ENCODE peak calls at places on chromosomes 1 and 21, in five cellular contexts. One of them, this sample, is unnamed.

GRCh38 chr1:211515090-211516023 is 23.4 kb upstream of the RD3 start:
- DNase-seq in psoas muscle: peak; percentile 84
- DNase-seq in body of pancreas: peak; percentile 96
- DNase-seq in ovary: peak; percentile 55
- DNase-seq in uterus: peak; percentile 53
- DNase-seq in this sample: peak; percentile 93

GRCh38 chr1:167881786-167882185 is 32.1 kb downstream of the ADCY10 start:
- DNase-seq in psoas muscle: no peak
- DNase-seq in body of pancreas: no peak
- DNase-seq in ovary: no peak
- DNase-seq in uterus: no peak
- DNase-seq in this sample: no peak

GRCh38 chr1:172453607-172454006 is 9.7 kb upstream of the PIGC start:
- DNase-seq in psoas muscle: no peak
- DNase-seq in body of pancreas: no peak
- DNase-seq in ovary: no peak
- DNase-seq in uterus: no peak
- DNase-seq in this sample: no peak

GRCh38 chr1:21143752-21144151 is 32.9 kb downstream of the EIF4G3 start:
- DNase-seq in psoas muscle: no peak
- DNase-seq in body of pancreas: no peak
- DNase-seq in ovary: no peak
- DNase-seq in uterus: no peak
- DNase-seq in this sample: no peak

GRCh38 chr1:207998691-207999090 is 87.8 kb upstream of the CD34 start:
- DNase-seq in psoas muscle: no peak
- DNase-seq in body of pancreas: no peak
- DNase-seq in ovary: no peak
- DNase-seq in uterus: no peak
- DNase-seq in this sample: peak; percentile 65

GRCh38 chr1:171460018-171460585 is 25.2 kb upstream of the PRRC2C start:
- DNase-seq in psoas muscle: no peak
- DNase-seq in body of pancreas: no peak
- DNase-seq in ovary: no peak
- DNase-seq in uterus: no peak
- DNase-seq in this sample: no peak

GRCh38 chr1:18882511-18882910 is 19.8 kb downstream of the ALDH4A1 start:
- DNase-seq in psoas muscle: no peak
- DNase-seq in body of pancreas: no peak
- DNase-seq in ovary: no peak
- DNase-seq in uterus: no peak
- DNase-seq in this sample: no peak

GRCh38 chr21:16291296-16291695 is 561.5 kb downstream of the USP25 start:
- DNase-seq in psoas muscle: no peak
- DNase-seq in body of pancreas: no peak
- DNase-seq in ovary: no peak
- DNase-seq in uterus: no peak
- DNase-seq in this sample: no peak

GRCh38 chr21:36661511-36662309 is 37.2 kb upstream of the SIM2 start:
- DNase-seq in psoas muscle: no peak
- DNase-seq in body of pancreas: no peak
- DNase-seq in ovary: no peak
- DNase-seq in uterus: no peak
- DNase-seq in this sample: peak; percentile 82

GRCh38 chr1:245255783-245256182 is 101.0 kb downstream of the KIF26B start:
- DNase-seq in psoas muscle: no peak
- DNase-seq in body of pancreas: no peak
- DNase-seq in ovary: no peak
- DNase-seq in uterus: no peak
- DNase-seq in this sample: no peak

GRCh38 chr1:117852846-117853555 is 76.4 kb downstream of the GDAP2 start:
- DNase-seq in psoas muscle: no peak
- DNase-seq in body of pancreas: no peak
- DNase-seq in ovary: no peak
- DNase-seq in uterus: no peak
- DNase-seq in this sample: no peak

GRCh38 chr1:229572286-229572685 is 13.8 kb upstream of the ABCB10 start:
- DNase-seq in psoas muscle: no peak
- DNase-seq in body of pancreas: no peak
- DNase-seq in ovary: no peak
- DNase-seq in uterus: no peak
- DNase-seq in this sample: no peak

GRCh38 chr1:80582980-80583379 is 1217.8 kb upstream of the ADGRL2 start:
- DNase-seq in psoas muscle: no peak
- DNase-seq in body of pancreas: no peak
- DNase-seq in ovary: no peak
- DNase-seq in uterus: no peak
- DNase-seq in this sample: no peak

GRCh38 chr1:165883056-165883455 is 55.6 kb downstream of the UCK2 start:
- DNase-seq in psoas muscle: no peak
- DNase-seq in body of pancreas: no peak
- DNase-seq in ovary: no peak
- DNase-seq in uterus: no peak
- DNase-seq in this sample: no peak

GRCh38 chr1:108877324-108877812 is 583 bp downstream of the GPSM2 start:
- DNase-seq in psoas muscle: no peak
- DNase-seq in body of pancreas: no peak
- DNase-seq in ovary: no peak
- DNase-seq in uterus: peak; percentile 22
- DNase-seq in this sample: no peak

DNA sequence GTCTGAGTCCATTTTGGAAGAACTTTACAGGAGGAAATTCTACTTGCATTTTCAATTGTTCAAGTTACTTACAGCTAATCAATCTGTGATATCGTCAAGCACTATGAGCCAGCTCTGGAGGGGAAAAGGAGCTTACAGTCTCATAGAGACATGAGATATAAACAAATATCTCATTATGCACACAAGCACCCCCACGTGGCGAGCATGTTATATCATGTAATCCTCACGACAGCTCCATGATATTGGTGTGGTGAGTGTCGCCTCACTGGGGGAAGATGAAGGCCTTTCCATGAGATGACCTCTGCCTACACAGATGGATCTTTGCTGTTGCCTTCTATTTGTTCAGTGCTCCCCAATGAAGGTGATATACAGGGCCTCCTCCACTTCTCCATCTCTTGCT is 34.6 kb downstream of the TNR start:
- DNase-seq in psoas muscle: no peak
- DNase-seq in body of pancreas: no peak
- DNase-seq in ovary: no peak
- DNase-seq in uterus: no peak
- DNase-seq in this sample: no peak
- H3K4me3 ChIP-seq in psoas muscle: no peak overlapping the region
- H3K4me3 ChIP-seq in body of pancreas: no peak overlapping the region
- H3K4me3 ChIP-seq in ovary: no peak overlapping the region
- H3K4me3 ChIP-seq in uterus: no peak overlapping the region
- H3K4me3 ChIP-seq in this sample: no peak overlapping the region

GRCh38 chr1:232579958-232580705 is 49.8 kb downstream of the SIPA1L2 start:
- DNase-seq in psoas muscle: no peak
- DNase-seq in body of pancreas: no peak
- DNase-seq in ovary: no peak
- DNase-seq in uterus: no peak
- DNase-seq in this sample: no peak
- H3K4me1 ChIP-seq in psoas muscle: peaks cover 3% of the 10 kb centered on the region
- H3K4me1 ChIP-seq in body of pancreas: no peaks in the 10 kb centered on the region
- H3K4me1 ChIP-seq in ovary: peaks cover 2% of the 10 kb centered on the region
- H3K4me1 ChIP-seq in uterus: no peaks in the 10 kb centered on the region
- H3K4me1 ChIP-seq in this sample: peaks cover 24% of the 10 kb centered on the region

GRCh38 chr1:78081980-78082860 is 36.5 kb downstream of the GIPC2 start:
- DNase-seq in psoas muscle: no peak
- DNase-seq in body of pancreas: no peak
- DNase-seq in ovary: no peak
- DNase-seq in uterus: no peak
- DNase-seq in this sample: no peak
- H3K4me3 ChIP-seq in psoas muscle: no peak overlapping the region
- H3K4me3 ChIP-seq in body of pancreas: no peak overlapping the region
- H3K4me3 ChIP-seq in ovary: no peak overlapping the region
- H3K4me3 ChIP-seq in uterus: no peak overlapping the region
- H3K4me3 ChIP-seq in this sample: no peak overlapping the region

GRCh38 chr1:202283379-202283844 is 58.3 kb downstream of the UBE2T start:
- DNase-seq in psoas muscle: no peak
- DNase-seq in body of pancreas: no peak
- DNase-seq in ovary: no peak
- DNase-seq in uterus: no peak
- DNase-seq in this sample: no peak

GRCh38 chr1:202285908-202286307 is 55.8 kb downstream of the UBE2T start:
- DNase-seq in psoas muscle: no peak
- DNase-seq in body of pancreas: no peak
- DNase-seq in ovary: no peak
- DNase-seq in uterus: no peak
- DNase-seq in this sample: no peak

GRCh38 chr1:202282596-202283283 is 59.0 kb downstream of the UBE2T start:
- DNase-seq in psoas muscle: no peak
- DNase-seq in body of pancreas: no peak
- DNase-seq in ovary: no peak
- DNase-seq in uterus: no peak
- DNase-seq in this sample: no peak

GRCh38 chr1:202282017-202282335 is 59.8 kb downstream of the UBE2T start:
- DNase-seq in psoas muscle: no peak
- DNase-seq in body of pancreas: no peak
- DNase-seq in ovary: no peak
- DNase-seq in uterus: no peak
- DNase-seq in this sample: no peak

GRCh38 chr1:202283991-202284390 is 57.7 kb downstream of the UBE2T start:
- DNase-seq in psoas muscle: no peak
- DNase-seq in body of pancreas: no peak
- DNase-seq in ovary: no peak
- DNase-seq in uterus: no peak
- DNase-seq in this sample: no peak
- H3K4me1 ChIP-seq in psoas muscle: peaks cover 14% of the 10 kb centered on the region
- H3K4me1 ChIP-seq in body of pancreas: peaks cover 11% of the 10 kb centered on the region
- H3K4me1 ChIP-seq in ovary: peaks cover 3% of the 10 kb centered on the region
- H3K4me1 ChIP-seq in uterus: no peaks in the 10 kb centered on the region
- H3K4me1 ChIP-seq in this sample: no peaks in the 10 kb centered on the region

DNA sequence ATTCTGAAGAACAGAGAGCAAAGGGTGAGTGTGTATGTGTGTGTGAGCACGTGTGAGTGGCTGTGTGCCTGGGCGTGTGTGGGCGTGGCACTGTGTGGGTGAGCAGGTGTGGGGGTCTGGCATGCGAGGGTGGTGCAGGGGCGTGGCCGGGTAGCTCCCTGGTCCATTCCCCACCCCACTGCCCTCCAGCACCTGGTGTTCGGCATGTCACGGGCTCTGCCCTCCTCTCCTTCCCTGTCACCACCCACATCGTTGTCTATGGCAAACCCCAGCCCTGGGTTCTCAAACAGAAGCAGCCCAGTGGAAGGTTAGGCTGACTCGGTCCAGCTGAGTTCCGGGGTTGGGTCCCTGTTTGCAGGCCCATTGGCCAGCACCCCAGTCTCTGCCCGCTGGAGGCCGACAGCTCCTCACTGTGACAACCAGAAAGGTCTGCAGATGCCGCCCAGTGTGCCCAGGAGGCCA is 39.8 kb downstream of the UBE2G2 start:
- DNase-seq in psoas muscle: no peak
- DNase-seq in body of pancreas: no peak
- DNase-seq in ovary: no peak
- DNase-seq in uterus: no peak
- DNase-seq in this sample: no peak
- H3K4me3 ChIP-seq in psoas muscle: no peak overlapping the region
- H3K4me3 ChIP-seq in body of pancreas: no peak overlapping the region
- H3K4me3 ChIP-seq in ovary: no peak overlapping the region
- H3K4me3 ChIP-seq in uterus: no peak overlapping the region
- H3K4me3 ChIP-seq in this sample: no peak overlapping the region

GRCh38 chr21:26148834-26149354 is 21.7 kb downstream of the APP start:
- DNase-seq in psoas muscle: no peak
- DNase-seq in body of pancreas: no peak
- DNase-seq in ovary: no peak
- DNase-seq in uterus: no peak
- DNase-seq in this sample: no peak
- H3K4me1 ChIP-seq in psoas muscle: peaks cover 7% of the 10 kb centered on the region
- H3K4me1 ChIP-seq in body of pancreas: peaks cover 30% of the 10 kb centered on the region
- H3K4me1 ChIP-seq in ovary: peaks cover 6% of the 10 kb centered on the region
- H3K4me1 ChIP-seq in uterus: peaks cover 2% of the 10 kb centered on the region
- H3K4me1 ChIP-seq in this sample: peaks cover 16% of the 10 kb centered on the region

DNA sequence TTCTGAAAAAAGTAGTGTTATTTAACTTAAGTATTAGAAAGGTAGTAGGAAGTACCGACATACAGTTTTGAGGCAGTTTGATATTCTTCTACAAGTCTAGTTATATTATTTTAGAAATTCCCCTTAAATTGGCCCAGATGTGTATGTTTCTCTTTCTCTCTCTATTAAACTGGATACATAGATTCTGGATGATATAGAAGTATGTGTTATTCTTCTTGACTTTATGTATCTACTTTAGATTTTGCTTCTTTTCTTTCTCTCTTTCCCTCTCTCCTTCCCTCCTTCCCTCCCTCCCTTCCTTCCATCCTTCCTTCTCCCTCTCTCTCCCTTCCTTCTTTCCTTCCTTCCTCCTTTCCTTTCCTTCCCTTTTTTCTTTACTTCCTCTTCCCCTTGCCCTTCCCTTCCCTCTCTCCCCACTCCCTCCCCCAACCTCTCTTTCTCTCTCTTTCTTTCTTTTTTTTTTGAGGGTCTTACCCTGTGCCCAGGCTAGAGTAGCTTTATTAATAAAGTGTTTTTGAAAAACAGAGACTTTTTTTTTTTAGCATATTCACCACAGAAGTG is 124.3 kb downstream of the OSBPL9 start:
- DNase-seq in psoas muscle: no peak
- DNase-seq in body of pancreas: no peak
- DNase-seq in ovary: no peak
- DNase-seq in uterus: no peak
- DNase-seq in this sample: no peak
- H3K4me3 ChIP-seq in psoas muscle: no peak overlapping the region
- H3K4me3 ChIP-seq in body of pancreas: no peak overlapping the region
- H3K4me3 ChIP-seq in ovary: no peak overlapping the region
- H3K4me3 ChIP-seq in uterus: no peak overlapping the region
- H3K4me3 ChIP-seq in this sample: no peak overlapping the region